ENCODE peak calls at places on chromosomes 7 and 10, in nine cellular contexts. E, C, G, P, I, Q, U, F and L are unnamed samples.

GRCh38 chr10:75097666-75098285 is 13.7 kb upstream of the SAMD8 start:
- DNase-seq in U (peak; percentile 42), I (no peak), E (peak; percentile 55), Q (no peak), P (no peak), C (peak; percentile 52), F (peak; percentile 26), G (no peak), L (peak; percentile 40)

GRCh38 chr10:33453081-33453850 is 118.8 kb upstream of the NRP1 start:
- DNase-seq in Q (no peak), C (peak; percentile 75), I (no peak), P (no peak), U (no peak), F (peak; percentile 64), E (no peak), G (no peak), L (peak; percentile 91)

GRCh38 chr7:106108988-106109387 is 3.1 kb downstream of the SYPL1 start:
- DNase-seq in C (no peak), Q (no peak), U (no peak), I (no peak), E (no peak), F (no peak), G (no peak), P (no peak), L (no peak)

GRCh38 chr10:127405221-127405620 is 143.9 kb upstream of the NPS start:
- DNase-seq in G (no peak), E (no peak), P (no peak), F (peak; percentile 79), U (no peak), C (peak; percentile 61), I (no peak), Q (no peak), L (peak; percentile 65)

GRCh38 chr7:33423646-33424020 is 294.3 kb downstream of the BBS9 start:
- DNase-seq in I (peak; percentile 10), U (peak; percentile 83), F (no peak), E (no peak), P (no peak), Q (peak; percentile 7), C (no peak), G (peak; percentile 66), L (peak; percentile 13)

GRCh38 chr10:101112799-101113594 is 18.1 kb upstream of the TLX1 start:
- DNase-seq in F (no peak), G (no peak), U (no peak), C (no peak), P (no peak), E (peak; percentile 15), Q (no peak), I (no peak), L (no peak)

GRCh38 chr10:126082067-126082466 is 185.7 kb downstream of the FANK1 start:
- DNase-seq in C (no peak), Q (no peak), U (no peak), G (no peak), E (no peak), I (no peak), F (no peak), P (no peak), L (peak; percentile 77)

GRCh38 chr10:90665905-90666662 is 191.8 kb downstream of the HTR7 start:
- DNase-seq in G (no peak), P (peak; percentile 8), U (peak; percentile 36), C (no peak), E (no peak), Q (no peak), F (no peak), I (no peak), L (no peak)

GRCh38 chr7:66413379-66414114 is 208.4 kb downstream of the TPST1 start:
- DNase-seq in I (no peak), C (peak; percentile 70), G (no peak), F (peak; percentile 25), P (peak; percentile 95), U (peak; percentile 96), Q (peak; percentile 23), E (peak; percentile 97), L (peak; percentile 81)

GRCh38 chr7:74097937-74098614 is 14.5 kb downstream of the LIMK1 start:
- DNase-seq in Q (no peak), G (no peak), P (peak; percentile 59), E (no peak), I (no peak), U (no peak), F (peak; percentile 96), C (peak; percentile 98), L (peak; percentile 99)

GRCh38 chr7:66837007-66837406 is 84.0 kb upstream of the TMEM248 start:
- DNase-seq in Q (peak; percentile 38), U (peak; percentile 93), F (peak; percentile 34), G (peak; percentile 66), P (peak; percentile 33), C (no peak), E (peak; percentile 83), I (peak; percentile 26), L (peak; percentile 22)

GRCh38 chr7:101435461-101436225 is 73.0 kb downstream of the COL26A1 start:
- DNase-seq in I (no peak), P (peak; percentile 33), C (no peak), E (peak; percentile 62), G (no peak), Q (no peak), F (no peak), U (peak; percentile 41), L (no peak)

GRCh38 chr7:30169585-30169978 is 34.8 kb downstream of the MTURN start:
- DNase-seq in Q (no peak), U (no peak), F (no peak), E (no peak), C (peak; percentile 80), P (no peak), G (no peak), I (no peak), L (peak; percentile 61)

GRCh38 chr7:47664650-47665049 is 82.7 kb upstream of the TNS3 start:
- DNase-seq in F (no peak), U (no peak), Q (no peak), C (no peak), G (no peak), E (no peak), P (peak; percentile 53), I (no peak), L (no peak)

GRCh38 chr7:3107889-3108570 is 64.4 kb upstream of the CARD11 start:
- DNase-seq in C (no peak), I (no peak), Q (no peak), G (no peak), P (no peak), F (no peak), E (no peak), U (no peak), L (no peak)

GRCh38 chr7:43112088-43112940 is at the start of gene HECW1:
- DNase-seq in Q (no peak), F (no peak), E (peak; percentile 56), C (peak; percentile 35), I (no peak), U (peak; percentile 76), P (no peak), G (no peak), L (no peak)

GRCh38 chr7:84194484-84195260 is at the start of gene SEMA3A:
- DNase-seq in E (peak; percentile 50), F (peak; percentile 94), P (peak; percentile 78), I (peak; percentile 48), U (peak; percentile 59), C (peak; percentile 84), Q (no peak), G (peak; percentile 15), L (peak; percentile 91)

GRCh38 chr7:37225255-37226012 is 223.2 kb downstream of the ELMO1 start:
- DNase-seq in F (no peak), Q (no peak), C (no peak), G (no peak), E (no peak), P (no peak), U (peak; percentile 62), I (no peak), L (no peak)
- H3K4me2 ChIP-seq in F (no peak overlapping the region), Q (no peak overlapping the region), C (no peak overlapping the region), G (no peak overlapping the region), E (no peak overlapping the region), P (no peak overlapping the region), U (peak overlapping the region; percentile 34), I (no peak overlapping the region), L (no peak overlapping the region)

DNA sequence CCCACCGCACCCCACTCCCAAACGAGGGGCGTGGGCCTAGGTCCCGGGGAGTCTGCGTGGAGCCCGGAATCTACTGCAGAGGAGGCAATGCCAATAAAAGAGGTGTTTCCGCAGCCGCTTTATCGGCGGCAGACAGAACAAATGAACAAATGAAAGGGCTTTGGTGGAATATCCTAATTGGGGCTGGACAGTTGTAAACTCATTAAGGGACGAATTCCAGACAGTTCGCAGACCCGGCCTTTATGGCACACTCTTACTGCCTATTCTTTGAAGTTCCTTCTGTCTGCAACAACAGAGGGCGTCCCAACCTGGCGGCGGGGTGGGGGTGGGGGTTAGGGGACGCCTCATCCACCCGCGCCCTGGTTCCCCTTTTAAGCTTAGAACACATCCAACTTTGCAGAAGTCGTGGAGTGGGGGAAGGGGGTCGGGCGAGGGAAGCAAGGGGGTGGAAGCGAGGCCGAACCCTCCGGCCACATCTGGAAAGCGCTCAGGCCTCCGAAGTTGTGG is 4.1 kb downstream of the HOXA9 start:
- DNase-seq in I (no peak), U (no peak), G (no peak), P (peak; percentile 15), Q (no peak), C (peak; percentile 51), E (no peak), F (no peak), L (no peak)
- H4K20me1 ChIP-seq in I (no peaks in the 10 kb centered on the region), U (peaks cover 47% of the 10 kb centered on the region), G (no peaks in the 10 kb centered on the region), P (no peaks in the 10 kb centered on the region), Q (no peaks in the 10 kb centered on the region), C (no peaks in the 10 kb centered on the region), E (no peaks in the 10 kb centered on the region), F (no peaks in the 10 kb centered on the region), L (no peaks in the 10 kb centered on the region)

DNA sequence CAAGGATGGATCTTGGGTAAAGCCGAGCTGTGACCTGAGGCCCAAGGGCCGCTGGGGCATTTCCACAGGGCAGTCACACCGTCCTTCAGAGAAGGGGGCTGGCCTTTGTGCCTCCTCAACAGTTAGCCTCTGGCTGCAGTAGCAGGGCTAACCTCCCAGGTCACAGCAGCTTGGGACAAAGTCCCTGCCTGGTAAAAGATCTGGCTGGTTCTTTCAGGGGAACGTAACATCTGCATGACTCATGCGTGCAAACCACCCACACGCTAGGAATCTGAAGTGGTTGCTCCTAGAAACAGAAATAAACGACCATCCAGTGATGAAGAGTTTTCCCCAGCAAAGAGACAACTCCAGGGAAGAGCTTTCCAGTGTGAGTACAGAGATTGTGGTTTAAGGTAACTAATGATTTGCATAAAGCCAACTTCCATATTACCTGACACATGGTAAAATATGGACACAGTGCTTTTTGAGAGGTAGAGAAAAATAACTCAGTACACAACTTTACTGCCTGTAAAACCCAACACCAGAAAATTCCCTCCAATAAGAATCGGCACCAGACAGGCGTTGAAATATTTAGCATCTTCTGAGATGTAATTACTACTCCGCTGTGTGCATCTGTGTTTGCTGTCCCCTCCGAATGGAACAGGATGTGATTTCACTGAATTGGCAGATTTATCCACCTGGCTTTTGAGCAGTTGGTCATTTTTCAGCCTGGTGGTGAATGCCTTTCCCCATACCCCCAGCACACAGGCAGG is 84.9 kb upstream of the ADRB1 start:
- DNase-seq in E (no peak), C (peak; percentile 96), P (peak; percentile 91), Q (no peak), I (peak; percentile 82), U (no peak), G (no peak), F (peak; percentile 93), L (peak; percentile 88)
- H3K4me2 ChIP-seq in E (no peak overlapping the region), C (no peak overlapping the region), P (peak overlapping the region; percentile 22), Q (no peak overlapping the region), I (peak overlapping the region; percentile 66), U (no peak overlapping the region), G (no peak overlapping the region), F (no peak overlapping the region), L (peak overlapping the region; percentile 38)

DNA sequence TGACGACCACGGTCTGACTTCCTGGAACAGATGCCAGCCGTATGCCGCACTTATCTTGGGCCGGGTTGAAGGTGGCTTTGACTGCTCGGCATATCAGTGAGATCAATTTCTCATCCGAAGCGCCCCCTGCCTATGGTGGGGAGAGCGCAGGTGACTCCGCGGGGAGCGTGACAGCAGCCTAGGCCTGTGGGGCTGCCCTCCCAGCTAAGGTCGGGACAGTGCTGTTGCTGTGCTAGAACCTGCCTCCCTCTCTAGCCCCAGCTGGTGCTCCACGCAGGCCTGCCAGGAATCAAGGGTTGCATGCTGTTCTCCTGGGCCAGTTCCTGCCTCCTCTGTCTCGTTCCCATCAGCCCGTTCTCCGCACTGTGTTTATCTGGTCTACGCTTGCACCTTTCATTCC is 49.8 kb downstream of the PODXL start:
- DNase-seq in U (peak; percentile 50), P (no peak), I (no peak), F (no peak), Q (no peak), E (no peak), C (no peak), G (no peak), L (no peak)
- H4K20me1 ChIP-seq in U (peaks cover 51% of the 10 kb centered on the region), P (no peaks in the 10 kb centered on the region), I (no peaks in the 10 kb centered on the region), F (peaks cover 9% of the 10 kb centered on the region), Q (peaks cover 39% of the 10 kb centered on the region), E (no peaks in the 10 kb centered on the region), C (no peaks in the 10 kb centered on the region), G (no peaks in the 10 kb centered on the region), L (no peaks in the 10 kb centered on the region)